ENCODE peak calls at places on chromosomes 16 and 17, in nine cellular contexts. One of them, this sample, is unnamed. For H3K27me3, the result is how much of the 10 kb centered on the place peaks cover.

GRCh38 chr16:84513111-84514065 is 8.9 kb upstream of the MEAK7 start:
- DNase-seq in heart left ventricle: no peak
- DNase-seq in IMR-90: peak
- DNase-seq in RWPE2: no peak
- DNase-seq in esophagus squamous epithelium: no peak
- DNase-seq in effector memory CD4-positive, alpha-beta T cell: no peak
- DNase-seq in cardiac muscle cell: peak
- DNase-seq in astrocyte: peak
- DNase-seq in fibroblast of lung: peak
- DNase-seq in this sample: no peak

GRCh38 chr16:5633845-5634440 is 536.3 kb upstream of the EEF2KMT start:
- DNase-seq in heart left ventricle: no peak
- DNase-seq in IMR-90: peak
- DNase-seq in RWPE2: no peak
- DNase-seq in esophagus squamous epithelium: no peak
- DNase-seq in effector memory CD4-positive, alpha-beta T cell: no peak
- DNase-seq in cardiac muscle cell: peak
- DNase-seq in astrocyte: no peak
- DNase-seq in fibroblast of lung: peak
- DNase-seq in this sample: peak

GRCh38 chr17:31052187-31052889 is 42.4 kb upstream of the NF1 start:
- DNase-seq in heart left ventricle: peak
- DNase-seq in IMR-90: peak
- DNase-seq in RWPE2: peak
- DNase-seq in esophagus squamous epithelium: no peak
- DNase-seq in effector memory CD4-positive, alpha-beta T cell: no peak
- DNase-seq in cardiac muscle cell: peak
- DNase-seq in astrocyte: peak
- DNase-seq in fibroblast of lung: peak
- DNase-seq in this sample: peak

GRCh38 chr16:65967376-65967775 is 399.1 kb upstream of the CDH5 start:
- DNase-seq in heart left ventricle: no peak
- DNase-seq in IMR-90: peak
- DNase-seq in RWPE2: no peak
- DNase-seq in esophagus squamous epithelium: no peak
- DNase-seq in effector memory CD4-positive, alpha-beta T cell: no peak
- DNase-seq in cardiac muscle cell: no peak
- DNase-seq in astrocyte: peak
- DNase-seq in fibroblast of lung: peak
- DNase-seq in this sample: no peak

GRCh38 chr16:11535494-11535893 is 51.2 kb downstream of the LITAF start:
- DNase-seq in heart left ventricle: no peak
- DNase-seq in IMR-90: no peak
- DNase-seq in RWPE2: peak
- DNase-seq in esophagus squamous epithelium: no peak
- DNase-seq in effector memory CD4-positive, alpha-beta T cell: no peak
- DNase-seq in cardiac muscle cell: no peak
- DNase-seq in astrocyte: no peak
- DNase-seq in fibroblast of lung: no peak
- DNase-seq in this sample: no peak

GRCh38 chr17:5711344-5711743 is 127.0 kb upstream of the NLRP1 start:
- DNase-seq in heart left ventricle: no peak
- DNase-seq in IMR-90: no peak
- DNase-seq in RWPE2: no peak
- DNase-seq in esophagus squamous epithelium: no peak
- DNase-seq in effector memory CD4-positive, alpha-beta T cell: no peak
- DNase-seq in cardiac muscle cell: no peak
- DNase-seq in astrocyte: no peak
- DNase-seq in fibroblast of lung: no peak
- DNase-seq in this sample: peak

GRCh38 chr17:74089869-74090464 is 113.5 kb upstream of the RPL38 start:
- DNase-seq in heart left ventricle: no peak
- DNase-seq in IMR-90: no peak
- DNase-seq in RWPE2: no peak
- DNase-seq in esophagus squamous epithelium: no peak
- DNase-seq in effector memory CD4-positive, alpha-beta T cell: no peak
- DNase-seq in cardiac muscle cell: peak
- DNase-seq in astrocyte: peak
- DNase-seq in fibroblast of lung: peak
- DNase-seq in this sample: peak

GRCh38 chr16:48001306-48001885 is 154.4 kb downstream of the ABCC12 start:
- DNase-seq in heart left ventricle: no peak
- DNase-seq in IMR-90: no peak
- DNase-seq in RWPE2: no peak
- DNase-seq in esophagus squamous epithelium: no peak
- DNase-seq in effector memory CD4-positive, alpha-beta T cell: no peak
- DNase-seq in cardiac muscle cell: no peak
- DNase-seq in astrocyte: no peak
- DNase-seq in fibroblast of lung: no peak
- DNase-seq in this sample: no peak

GRCh38 chr17:10292057-10292931 is 80.5 kb downstream of the MYH13 start:
- DNase-seq in heart left ventricle: peak
- DNase-seq in IMR-90: peak
- DNase-seq in RWPE2: peak
- DNase-seq in esophagus squamous epithelium: no peak
- DNase-seq in effector memory CD4-positive, alpha-beta T cell: no peak
- DNase-seq in cardiac muscle cell: peak
- DNase-seq in astrocyte: no peak
- DNase-seq in fibroblast of lung: peak
- DNase-seq in this sample: peak

GRCh38 chr17:10285896-10286295 is 86.9 kb downstream of the MYH13 start:
- DNase-seq in heart left ventricle: no peak
- DNase-seq in IMR-90: no peak
- DNase-seq in RWPE2: no peak
- DNase-seq in esophagus squamous epithelium: no peak
- DNase-seq in effector memory CD4-positive, alpha-beta T cell: no peak
- DNase-seq in cardiac muscle cell: peak
- DNase-seq in astrocyte: no peak
- DNase-seq in fibroblast of lung: no peak
- DNase-seq in this sample: no peak

GRCh38 chr17:10290046-10290445 is 82.8 kb downstream of the MYH13 start:
- DNase-seq in heart left ventricle: peak
- DNase-seq in IMR-90: no peak
- DNase-seq in RWPE2: no peak
- DNase-seq in esophagus squamous epithelium: no peak
- DNase-seq in effector memory CD4-positive, alpha-beta T cell: no peak
- DNase-seq in cardiac muscle cell: peak
- DNase-seq in astrocyte: no peak
- DNase-seq in fibroblast of lung: no peak
- DNase-seq in this sample: no peak

DNA sequence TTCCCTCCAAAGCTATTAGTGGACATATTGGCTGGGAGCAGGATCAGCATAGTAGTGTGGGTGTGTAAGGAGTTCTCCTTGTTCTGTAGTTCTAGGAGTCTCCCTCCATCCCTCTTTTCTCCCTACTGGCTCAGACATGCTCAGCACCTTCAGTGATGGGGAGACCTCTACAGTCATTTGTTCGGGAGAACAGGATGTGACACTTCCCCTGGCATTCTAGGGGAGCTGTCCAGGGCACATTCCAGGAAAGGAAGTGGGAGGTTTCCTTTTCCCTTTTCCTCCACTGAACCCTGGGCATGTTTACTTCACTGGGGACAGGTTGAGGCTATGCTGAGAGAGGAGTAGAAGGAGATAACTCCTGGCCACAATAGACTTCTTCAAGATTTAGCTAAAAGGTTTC is 86.5 kb downstream of the MYH13 start:
- DNase-seq in heart left ventricle: no peak
- DNase-seq in IMR-90: no peak
- DNase-seq in RWPE2: no peak
- DNase-seq in esophagus squamous epithelium: no peak
- DNase-seq in effector memory CD4-positive, alpha-beta T cell: no peak
- DNase-seq in cardiac muscle cell: no peak
- DNase-seq in astrocyte: no peak
- DNase-seq in fibroblast of lung: no peak
- DNase-seq in this sample: peak
- H3K27me3 ChIP-seq in heart left ventricle: under half
- H3K27me3 ChIP-seq in IMR-90: under half
- H3K27me3 ChIP-seq in RWPE2: under half
- H3K27me3 ChIP-seq in esophagus squamous epithelium: under half
- H3K27me3 ChIP-seq in effector memory CD4-positive, alpha-beta T cell: under half
- H3K27me3 ChIP-seq in cardiac muscle cell: under half
- H3K27me3 ChIP-seq in astrocyte: under half
- H3K27me3 ChIP-seq in fibroblast of lung: under half
- H3K27me3 ChIP-seq in this sample: under half

DNA sequence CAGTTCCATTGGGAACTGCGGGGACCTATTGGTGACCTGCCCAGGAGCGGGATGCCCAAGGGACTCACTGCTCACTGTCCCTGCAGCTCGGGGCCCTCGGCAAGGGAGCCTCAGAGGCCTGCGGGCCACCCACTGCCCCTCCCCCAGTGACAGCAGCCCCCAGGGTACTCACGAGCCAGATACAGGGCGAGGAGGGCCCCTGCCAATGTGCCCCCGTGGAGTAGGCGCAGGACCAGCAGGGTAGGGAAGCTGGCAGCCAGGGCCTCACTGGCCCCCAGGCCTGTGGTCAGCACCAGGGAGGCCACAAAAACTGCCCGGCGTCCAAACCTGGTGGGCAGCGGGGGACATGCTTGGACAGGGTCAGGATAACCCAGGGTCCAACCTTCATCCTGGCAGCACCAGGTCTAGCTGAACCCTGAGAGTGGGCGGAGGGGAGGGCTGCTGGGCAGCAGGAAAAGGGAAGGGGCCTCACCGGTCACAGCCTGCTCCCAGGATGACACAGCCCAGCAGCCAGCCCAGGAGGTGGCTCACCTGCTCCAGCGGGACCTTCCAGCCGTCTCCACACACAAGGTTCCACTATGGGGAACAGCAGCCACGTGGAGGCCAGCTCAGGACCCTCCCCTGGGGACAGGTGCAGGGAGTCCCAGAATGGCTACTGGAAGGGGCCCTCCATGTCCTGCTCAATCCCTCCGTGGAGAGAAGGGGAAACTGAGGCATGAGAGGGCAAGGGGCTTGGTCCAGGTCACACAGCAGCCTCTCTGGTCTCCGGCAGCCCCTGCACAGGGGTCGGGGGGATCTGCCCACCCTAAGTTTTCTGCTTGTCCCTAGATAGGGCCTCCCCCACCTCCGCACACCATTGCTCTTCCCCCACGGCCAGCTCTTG is 855 bp downstream of the SLC22A31 start:
- DNase-seq in heart left ventricle: no peak
- DNase-seq in IMR-90: no peak
- DNase-seq in RWPE2: peak
- DNase-seq in esophagus squamous epithelium: no peak
- DNase-seq in effector memory CD4-positive, alpha-beta T cell: no peak
- DNase-seq in cardiac muscle cell: no peak
- DNase-seq in astrocyte: no peak
- DNase-seq in fibroblast of lung: no peak
- DNase-seq in this sample: no peak
- H3K27me3 ChIP-seq in heart left ventricle: half or more
- H3K27me3 ChIP-seq in IMR-90: under half
- H3K27me3 ChIP-seq in RWPE2: under half
- H3K27me3 ChIP-seq in esophagus squamous epithelium: half or more
- H3K27me3 ChIP-seq in effector memory CD4-positive, alpha-beta T cell: under half
- H3K27me3 ChIP-seq in cardiac muscle cell: half or more
- H3K27me3 ChIP-seq in astrocyte: under half
- H3K27me3 ChIP-seq in fibroblast of lung: under half
- H3K27me3 ChIP-seq in this sample: under half

GRCh38 chr17:45857977-45858708 is 13.5 kb downstream of the SPPL2C start:
- DNase-seq in heart left ventricle: no peak
- DNase-seq in IMR-90: peak
- DNase-seq in RWPE2: no peak
- DNase-seq in esophagus squamous epithelium: no peak
- DNase-seq in effector memory CD4-positive, alpha-beta T cell: no peak
- DNase-seq in cardiac muscle cell: peak
- DNase-seq in astrocyte: peak
- DNase-seq in fibroblast of lung: peak
- DNase-seq in this sample: peak
- H3K27me3 ChIP-seq in heart left ventricle: under half
- H3K27me3 ChIP-seq in IMR-90: under half
- H3K27me3 ChIP-seq in RWPE2: under half
- H3K27me3 ChIP-seq in esophagus squamous epithelium: half or more
- H3K27me3 ChIP-seq in effector memory CD4-positive, alpha-beta T cell: under half
- H3K27me3 ChIP-seq in cardiac muscle cell: under half
- H3K27me3 ChIP-seq in astrocyte: under half
- H3K27me3 ChIP-seq in fibroblast of lung: under half
- H3K27me3 ChIP-seq in this sample: under half

GRCh38 chr16:756428-756827 is 4.1 kb upstream of the MSLN start:
- DNase-seq in heart left ventricle: no peak
- DNase-seq in IMR-90: no peak
- DNase-seq in RWPE2: no peak
- DNase-seq in esophagus squamous epithelium: no peak
- DNase-seq in effector memory CD4-positive, alpha-beta T cell: no peak
- DNase-seq in cardiac muscle cell: no peak
- DNase-seq in astrocyte: no peak
- DNase-seq in fibroblast of lung: no peak
- DNase-seq in this sample: no peak

GRCh38 chr16:750454-750853 is 9.7 kb upstream of the CIAO3 start:
- DNase-seq in heart left ventricle: no peak
- DNase-seq in IMR-90: no peak
- DNase-seq in RWPE2: no peak
- DNase-seq in esophagus squamous epithelium: no peak
- DNase-seq in effector memory CD4-positive, alpha-beta T cell: no peak
- DNase-seq in cardiac muscle cell: no peak
- DNase-seq in astrocyte: no peak
- DNase-seq in fibroblast of lung: no peak
- DNase-seq in this sample: no peak

GRCh38 chr16:751152-752007 is 9.2 kb upstream of the MSLN start:
- DNase-seq in heart left ventricle: peak
- DNase-seq in IMR-90: no peak
- DNase-seq in RWPE2: no peak
- DNase-seq in esophagus squamous epithelium: no peak
- DNase-seq in effector memory CD4-positive, alpha-beta T cell: no peak
- DNase-seq in cardiac muscle cell: no peak
- DNase-seq in astrocyte: no peak
- DNase-seq in fibroblast of lung: no peak
- DNase-seq in this sample: no peak

GRCh38 chr16:752008-752315 is 8.6 kb upstream of the MSLN start:
- DNase-seq in heart left ventricle: no peak
- DNase-seq in IMR-90: no peak
- DNase-seq in RWPE2: no peak
- DNase-seq in esophagus squamous epithelium: no peak
- DNase-seq in effector memory CD4-positive, alpha-beta T cell: no peak
- DNase-seq in cardiac muscle cell: no peak
- DNase-seq in astrocyte: no peak
- DNase-seq in fibroblast of lung: no peak
- DNase-seq in this sample: no peak

DNA sequence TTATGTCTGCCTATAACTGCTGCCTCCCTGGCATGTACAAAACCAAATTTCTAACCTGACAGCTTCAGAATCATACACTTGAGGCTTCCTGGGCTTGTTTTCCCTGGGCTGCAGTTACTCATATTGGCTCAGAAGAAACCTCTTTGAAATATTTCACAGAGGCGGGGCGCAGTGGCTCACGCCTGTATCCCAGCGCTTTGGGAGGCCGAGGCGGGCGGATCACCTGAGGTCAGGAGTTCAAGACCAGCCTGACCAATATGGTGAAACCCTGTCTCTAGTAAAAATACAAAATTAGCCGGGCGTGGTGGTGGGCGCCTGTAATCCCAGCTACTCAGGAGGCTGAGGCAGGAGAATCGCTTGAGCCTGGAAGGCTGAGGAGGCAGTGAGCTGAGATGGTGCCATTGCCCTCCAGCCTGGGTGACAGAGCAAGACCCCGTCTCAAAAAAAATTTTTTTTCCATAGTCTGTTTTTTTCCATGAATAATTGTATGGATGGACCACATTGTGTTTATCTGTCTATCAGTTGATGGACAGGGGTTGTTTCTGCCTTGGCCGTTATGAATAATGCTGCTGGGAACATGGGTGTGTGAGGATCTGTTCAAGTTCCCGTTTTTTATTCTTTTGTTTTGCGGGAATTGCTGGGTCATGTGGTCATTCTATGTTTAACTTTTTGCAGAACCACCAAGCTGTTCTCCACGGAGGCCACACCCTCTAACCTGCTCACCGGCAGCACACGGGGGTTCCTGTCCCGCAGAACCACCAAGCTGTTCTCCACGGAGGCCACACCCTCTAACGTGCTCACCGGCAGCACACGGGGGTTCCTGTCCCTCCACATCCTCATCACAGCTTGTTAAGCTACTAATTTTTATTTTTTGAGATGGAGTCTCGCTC is 6.1 kb upstream of the MSLN start:
- DNase-seq in heart left ventricle: no peak
- DNase-seq in IMR-90: no peak
- DNase-seq in RWPE2: no peak
- DNase-seq in esophagus squamous epithelium: no peak
- DNase-seq in effector memory CD4-positive, alpha-beta T cell: no peak
- DNase-seq in cardiac muscle cell: no peak
- DNase-seq in astrocyte: no peak
- DNase-seq in fibroblast of lung: no peak
- DNase-seq in this sample: no peak
- H3K27me3 ChIP-seq in heart left ventricle: under half
- H3K27me3 ChIP-seq in IMR-90: under half
- H3K27me3 ChIP-seq in RWPE2: under half
- H3K27me3 ChIP-seq in esophagus squamous epithelium: half or more
- H3K27me3 ChIP-seq in effector memory CD4-positive, alpha-beta T cell: under half
- H3K27me3 ChIP-seq in cardiac muscle cell: under half
- H3K27me3 ChIP-seq in astrocyte: under half
- H3K27me3 ChIP-seq in fibroblast of lung: under half
- H3K27me3 ChIP-seq in this sample: under half